ENCODE peak calls at places on chromosomes 12 and 14, in four cellular contexts. J is K562, I is H1, L is HepG2. W is an unnamed sample.
A peak's percentile ranks its signal among the peaks of the same experiment; 100 is the strongest.

GRCh38 chr14:74949859-74950572 is 5.4 kb downstream of the PGF start:
- DNase-seq in J (peak; percentile 37), I (no peak), L (no peak), W (no peak)

GRCh38 chr12:128387811-128388422 is 120.9 kb downstream of the TMEM132C start:
- DNase-seq in J (peak; percentile 46), I (peak; percentile 60), L (peak; percentile 27), W (peak; percentile 44)

GRCh38 chr14:96962337-96962736 is 165.2 kb downstream of the VRK1 start:
- DNase-seq in J (no peak), I (no peak), L (no peak), W (no peak)

GRCh38 chr12:57175428-57176138 is 28.2 kb upstream of the LRP1-AS start:
- DNase-seq in J (peak; percentile 87), I (peak; percentile 50), L (peak; percentile 39), W (peak; percentile 79)

GRCh38 chr12:13504736-13505135 is 308.2 kb downstream of the EMP1 start:
- DNase-seq in J (no peak), I (no peak), L (no peak), W (no peak)

GRCh38 chr14:63045612-63046320 is 508 bp upstream of the KCNH5 start:
- DNase-seq in J (peak; percentile 9), I (peak; percentile 44), L (peak; percentile 12), W (peak; percentile 37)

GRCh38 chr14:105419055-105419304 is 647 bp upstream of the MTA1 start:
- DNase-seq in J (no peak), I (no peak), L (no peak), W (no peak)

GRCh38 chr12:66638666-66639065 is 40.2 kb downstream of the GRIP1 start:
- DNase-seq in J (no peak), I (no peak), L (no peak), W (no peak)

GRCh38 chr12:3436496-3437060 is 54.4 kb upstream of the PRMT8 start:
- DNase-seq in J (no peak), I (no peak), L (no peak), W (no peak)

GRCh38 chr12:47394070-47394469 is 311.8 kb downstream of the RPAP3 start:
- DNase-seq in J (no peak), I (no peak), L (no peak), W (peak; percentile 32)

GRCh38 chr12:15719230-15719629 is 70.0 kb downstream of the EPS8 start:
- DNase-seq in J (no peak), I (no peak), L (no peak), W (no peak)

GRCh38 chr12:75954076-75954475 is 77.5 kb downstream of the PHLDA1 start:
- DNase-seq in J (peak; percentile 67), I (no peak), L (peak; percentile 82), W (peak; percentile 92)

GRCh38 chr12:9699898-9700605 is 30.5 kb downstream of the CLEC2D start:
- DNase-seq in J (no peak), I (no peak), L (no peak), W (no peak)

GRCh38 chr12:31016057-31016456 is 57.6 kb upstream of the DDX11 start:
- DNase-seq in J (no peak), I (no peak), L (no peak), W (no peak)

GRCh38 chr12:6056406-6057211 is 67.9 kb downstream of the VWF start:
- DNase-seq in J (peak; percentile 6), I (peak; percentile 33), L (peak; percentile 14), W (no peak)

GRCh38 chr12:119393685-119394084 is 59.2 kb downstream of the CCDC60 start:
- DNase-seq in J (no peak), I (no peak), L (no peak), W (no peak)

GRCh38 chr14:97380539-97380941 is 583.4 kb downstream of the VRK1 start:
- DNase-seq in J (no peak), I (no peak), L (no peak), W (no peak)

GRCh38 chr14:50575769-50576168 is 15.8 kb downstream of the ATL1 start:
- DNase-seq in J (no peak), I (no peak), L (no peak), W (no peak)

GRCh38 chr14:43894534-43894933 is 612.5 kb downstream of the FSCB start:
- DNase-seq in J (peak; percentile 9), I (no peak), L (no peak), W (peak; percentile 17)

GRCh38 chr12:106831699-106832098 is 57.2 kb downstream of the RIC8B start:
- DNase-seq in J (peak; percentile 24), I (no peak), L (no peak), W (no peak)

GRCh38 chr14:34301107-34301734 is 160.8 kb downstream of the SPTSSA start:
- DNase-seq in J (peak; percentile 52), I (no peak), L (peak; percentile 54), W (peak; percentile 41)

GRCh38 chr14:61460853-61461611 is 139.7 kb downstream of the PRKCH start:
- DNase-seq in J (peak; percentile 34), I (no peak), L (peak; percentile 58), W (no peak)

GRCh38 chr14:82122678-82123077 is 589.0 kb upstream of the SEL1L start:
- DNase-seq in J (no peak), I (no peak), L (no peak), W (no peak)

GRCh38 chr12:53754633-53755261 is 3.0 kb upstream of the CISTR start:
- DNase-seq in J (no peak), I (no peak), L (no peak), W (no peak)

GRCh38 chr12:5577239-5577638 is 145.3 kb downstream of the NTF3 start:
- DNase-seq in J (no peak), I (no peak), L (no peak), W (no peak)

GRCh38 chr14:68970096-68970612 is 8.9 kb downstream of the ACTN1 start:
- DNase-seq in J (no peak), I (no peak), L (no peak), W (no peak)

GRCh38 chr14:64508215-64508776 is 3.7 kb downstream of the ZBTB1 start:
- DNase-seq in J (no peak), I (no peak), L (no peak), W (no peak)

GRCh38 chr14:75993567-75994041 is 8.0 kb downstream of the IFT43 start:
- DNase-seq in J (no peak), I (no peak), L (no peak), W (no peak)
- TF ChIP-seq RNF2 in J (no peak), I (no peak), L (no peak), W (no peak)

GRCh38 chr12:46371718-46372130 is 849 bp downstream of the SLC38A2 start:
- DNase-seq in J (peak; percentile 59), I (no peak), L (no peak), W (peak; percentile 82)

GRCh38 chr12:46370380-46370734 is 2.2 kb downstream of the SLC38A2 start:
- DNase-seq in J (no peak), I (no peak), L (no peak), W (no peak)

GRCh38 chr12:46369474-46370379 is 2.8 kb downstream of the SLC38A2 start:
- DNase-seq in J (no peak), I (no peak), L (no peak), W (no peak)

GRCh38 chr12:46372131-46372851 is at the start of gene SLC38A2:
- DNase-seq in J (peak; percentile 97), I (no peak), L (peak; percentile 84), W (peak; percentile 87)

GRCh38 chr12:46370792-46371717 is 1.5 kb downstream of the SLC38A2 start:
- DNase-seq in J (peak; percentile 94), I (no peak), L (peak; percentile 75), W (peak; percentile 84)
- TF ChIP-seq RNF2 in J (peak; percentile 26), I (no peak), L (no peak), W (no peak)

DNA sequence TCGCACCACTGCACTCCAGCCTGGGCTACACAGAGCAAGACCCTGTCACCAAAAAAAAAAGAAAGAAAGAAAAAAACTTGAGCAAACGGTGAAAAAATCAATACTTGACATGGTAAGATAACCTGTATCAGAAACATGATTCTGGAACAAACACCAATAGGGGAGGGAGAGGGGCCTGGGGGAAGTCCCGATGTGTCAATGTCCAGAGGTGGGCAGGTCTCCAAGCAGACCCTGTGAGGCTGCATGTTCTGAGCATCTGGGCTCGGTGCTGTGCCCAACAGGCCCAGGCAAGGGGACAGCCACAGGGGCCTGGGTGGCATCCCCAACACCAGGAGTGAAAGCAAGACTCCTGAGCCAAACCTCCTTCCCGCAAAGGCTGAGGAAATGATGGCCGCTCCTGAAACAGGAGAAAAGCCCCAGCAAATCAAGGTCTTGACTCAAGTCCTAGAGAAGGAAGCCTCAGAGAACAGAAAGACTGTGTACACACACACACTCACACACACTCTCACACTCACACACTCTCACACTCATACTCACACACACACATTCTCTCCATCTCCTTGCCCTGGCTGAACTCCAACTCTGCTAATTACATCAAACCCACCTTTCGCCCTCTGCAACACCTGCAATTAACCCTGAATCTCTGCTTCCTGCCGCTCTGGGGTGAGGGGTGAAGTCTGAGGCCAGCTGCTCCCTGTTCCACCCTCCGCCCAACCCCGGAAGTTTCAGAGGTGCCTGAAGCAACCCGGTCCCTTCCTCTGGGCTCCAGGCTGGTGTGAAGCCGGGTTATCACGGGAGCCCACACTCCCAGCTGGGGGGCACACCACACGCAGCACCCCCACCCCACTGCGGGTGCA is 20.4 kb downstream of the CCDC88C start:
- DNase-seq in J (peak; percentile 19), I (no peak), L (no peak), W (no peak)
- TF ChIP-seq RNF2 in J (no peak), I (no peak), L (no peak), W (no peak)

DNA sequence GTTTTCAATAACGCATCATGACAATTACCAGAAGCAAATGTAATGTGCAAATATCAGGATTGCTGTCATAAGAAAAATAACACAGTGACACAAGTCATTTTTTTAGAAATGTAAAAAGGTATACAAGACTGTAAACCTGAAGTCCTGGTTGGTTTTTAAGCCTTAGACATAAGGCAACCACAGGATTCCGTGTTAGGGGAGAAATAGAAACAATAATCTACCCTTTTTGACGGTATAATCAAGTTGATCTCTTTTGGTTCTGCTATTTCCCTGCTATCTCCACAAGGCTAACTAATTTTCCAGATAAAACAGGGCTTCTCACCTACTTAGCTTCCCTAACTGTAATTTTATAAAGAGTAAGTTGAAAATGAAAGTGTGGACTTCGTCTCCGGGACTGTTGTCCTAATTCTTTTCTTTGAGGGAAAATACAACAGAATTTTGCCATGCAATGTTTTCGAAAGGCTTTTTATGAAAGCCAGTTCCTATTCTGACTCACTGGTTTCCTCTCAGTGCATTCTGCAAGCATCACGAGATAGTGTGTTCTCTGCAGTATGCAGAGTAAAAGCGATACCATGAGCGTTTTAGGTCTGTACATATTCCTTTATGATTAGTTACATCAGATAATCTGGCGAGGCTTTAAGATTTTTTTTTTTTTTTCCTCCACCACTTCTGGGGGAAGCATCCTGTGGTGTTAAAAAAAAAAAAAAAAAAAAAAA is 10.6 kb downstream of the MYO1H start:
- DNase-seq in J (no peak), I (no peak), L (no peak), W (no peak)
- TF ChIP-seq RNF2 in J (no peak), I (no peak), L (no peak), W (no peak)

GRCh38 chr12:105492591-105492990 is 162.1 kb downstream of the C12orf75 start:
- DNase-seq in J (no peak), I (no peak), L (no peak), W (no peak)
- TF ChIP-seq RNF2 in J (no peak), I (no peak), L (no peak), W (no peak)

W was measured in A549.